ENCODE peak calls at places on chromosomes 11 and 22, in nine cellular contexts. F, K, N, X, E, O, M, I and Y are unnamed samples.

GRCh38 chr11:6225896-6226295 is 8.5 kb downstream of the FHIP1B start:
- DNase-seq in F (no peak), K (no peak), N (no peak), X (no peak), E (no peak), O (no peak), M (no peak), I (no peak), Y (no peak)

GRCh38 chr11:35155677-35156076 is 16.7 kb downstream of the CD44 start:
- DNase-seq in F (no peak), K (no peak), N (no peak), X (no peak), E (no peak), O (no peak), M (no peak), I (no peak), Y (no peak)

GRCh38 chr22:30922151-30922611 is 46.4 kb downstream of the MORC2 start:
- DNase-seq in F (peak), K (peak), N (no peak), X (peak), E (no peak), O (peak), M (no peak), I (no peak), Y (peak)

GRCh38 chr11:16909375-16910035 is 104.7 kb downstream of the PLEKHA7 start:
- DNase-seq in F (no peak), K (no peak), N (no peak), X (no peak), E (no peak), O (no peak), M (no peak), I (no peak), Y (no peak)

GRCh38 chr11:125995313-125995712 is 49.5 kb downstream of the VSIG10L2 start:
- DNase-seq in F (peak), K (no peak), N (no peak), X (no peak), E (no peak), O (no peak), M (no peak), I (no peak), Y (no peak)

GRCh38 chr22:28570697-28571373 is 108.8 kb downstream of the TTC28 start:
- DNase-seq in F (no peak), K (no peak), N (no peak), X (peak), E (no peak), O (peak), M (no peak), I (no peak), Y (no peak)

GRCh38 chr22:39129081-39129480 is 23.4 kb downstream of the CBX7 start:
- DNase-seq in F (no peak), K (no peak), N (no peak), X (no peak), E (no peak), O (no peak), M (no peak), I (no peak), Y (no peak)

GRCh38 chr11:75667831-75668507 is 869 bp downstream of the MAP6 start:
- DNase-seq in F (peak), K (no peak), N (no peak), X (peak), E (peak), O (peak), M (no peak), I (no peak), Y (peak)

GRCh38 chr11:34928268-34928959 is 12.0 kb downstream of the PDHX start:
- DNase-seq in F (no peak), K (no peak), N (no peak), X (no peak), E (no peak), O (no peak), M (no peak), I (no peak), Y (no peak)

GRCh38 chr11:118918686-118919280 is 6.9 kb downstream of the BCL9L start:
- DNase-seq in F (peak), K (no peak), N (no peak), X (peak), E (no peak), O (peak), M (no peak), I (no peak), Y (no peak)

GRCh38 chr22:24495365-24495675 is 188 bp downstream of the UPB1 start:
- DNase-seq in F (no peak), K (no peak), N (no peak), X (no peak), E (no peak), O (no peak), M (no peak), I (no peak), Y (no peak)

GRCh38 chr11:112780351-112781043 is 180.7 kb upstream of the NCAM1 start:
- DNase-seq in F (peak), K (peak), N (peak), X (peak), E (peak), O (peak), M (no peak), I (no peak), Y (no peak)

GRCh38 chr11:100719809-100720221 is 32.7 kb downstream of the ARHGAP42 start:
- DNase-seq in F (peak), K (peak), N (peak), X (peak), E (peak), O (peak), M (peak), I (peak), Y (no peak)

GRCh38 chr22:44782286-44782830 is 30.0 kb downstream of the ARHGAP8 start:
- DNase-seq in F (peak), K (no peak), N (no peak), X (peak), E (no peak), O (peak), M (no peak), I (no peak), Y (no peak)

GRCh38 chr22:37627091-37627490 is 12.4 kb upstream of the SH3BP1 start:
- DNase-seq in F (no peak), K (no peak), N (no peak), X (no peak), E (no peak), O (peak), M (no peak), I (no peak), Y (no peak)

GRCh38 chr11:117376517-117376916 is 48.9 kb downstream of the CEP164 start:
- DNase-seq in F (no peak), K (no peak), N (no peak), X (no peak), E (no peak), O (no peak), M (no peak), I (no peak), Y (no peak)

GRCh38 chr11:69007978-69008381 is 5.1 kb downstream of the MRGPRF start:
- DNase-seq in F (peak), K (peak), N (no peak), X (no peak), E (no peak), O (peak), M (no peak), I (no peak), Y (no peak)

GRCh38 chr11:528166-528814 is 7.1 kb downstream of the HRAS start:
- DNase-seq in F (no peak), K (no peak), N (no peak), X (no peak), E (no peak), O (no peak), M (no peak), I (no peak), Y (peak)

GRCh38 chr22:45045219-45045618 is 35.4 kb upstream of the PHF21B start:
- DNase-seq in F (no peak), K (no peak), N (no peak), X (no peak), E (no peak), O (no peak), M (no peak), I (no peak), Y (no peak)

GRCh38 chr22:44981857-44982256 is 27.9 kb downstream of the PHF21B start:
- DNase-seq in F (no peak), K (no peak), N (no peak), X (no peak), E (no peak), O (no peak), M (no peak), I (no peak), Y (no peak)

GRCh38 chr11:128563942-128564641 is 23.3 kb downstream of the ETS1 start:
- DNase-seq in F (no peak), K (no peak), N (no peak), X (no peak), E (no peak), O (no peak), M (no peak), I (no peak), Y (no peak)

GRCh38 chr11:134254433-134254832 is 1.1 kb downstream of the ACAD8 start:
- DNase-seq in F (no peak), K (no peak), N (no peak), X (no peak), E (no peak), O (no peak), M (no peak), I (no peak), Y (no peak)

GRCh38 chr22:29326481-29326880 is 11.0 kb upstream of the RASL10A start:
- DNase-seq in F (no peak), K (no peak), N (no peak), X (no peak), E (no peak), O (no peak), M (no peak), I (no peak), Y (no peak)

GRCh38 chr11:76280151-76280881 is 74.0 kb upstream of the WNT11 start:
- DNase-seq in F (no peak), K (no peak), N (no peak), X (no peak), E (no peak), O (no peak), M (no peak), I (no peak), Y (no peak)

GRCh38 chr11:125110996-125111340 is 458 bp downstream of the TMEM218 start:
- DNase-seq in F (peak), K (no peak), N (no peak), X (no peak), E (no peak), O (no peak), M (no peak), I (no peak), Y (peak)

GRCh38 chr11:65444314-65445051 is 21.9 kb downstream of the NEAT1 start:
- DNase-seq in F (peak), K (peak), N (no peak), X (peak), E (no peak), O (peak), M (peak), I (no peak), Y (no peak)

GRCh38 chr11:16096336-16096735 is 260.0 kb downstream of the SOX6 start:
- DNase-seq in F (no peak), K (no peak), N (no peak), X (peak), E (peak), O (peak), M (no peak), I (no peak), Y (no peak)

GRCh38 chr11:78961186-78961782 is 386.6 kb upstream of the NARS2 start:
- DNase-seq in F (peak), K (no peak), N (peak), X (peak), E (peak), O (peak), M (no peak), I (peak), Y (peak)

GRCh38 chr22:19319281-19319680 is 27.8 kb upstream of the CLTCL1 start:
- DNase-seq in F (no peak), K (no peak), N (no peak), X (no peak), E (no peak), O (no peak), M (no peak), I (no peak), Y (no peak)
- TF ChIP-seq CTCF in F (no peak), K (no peak), N (no peak), X (no peak), E (no peak), O (no peak), M (no peak), I (no peak), Y (no peak)

DNA sequence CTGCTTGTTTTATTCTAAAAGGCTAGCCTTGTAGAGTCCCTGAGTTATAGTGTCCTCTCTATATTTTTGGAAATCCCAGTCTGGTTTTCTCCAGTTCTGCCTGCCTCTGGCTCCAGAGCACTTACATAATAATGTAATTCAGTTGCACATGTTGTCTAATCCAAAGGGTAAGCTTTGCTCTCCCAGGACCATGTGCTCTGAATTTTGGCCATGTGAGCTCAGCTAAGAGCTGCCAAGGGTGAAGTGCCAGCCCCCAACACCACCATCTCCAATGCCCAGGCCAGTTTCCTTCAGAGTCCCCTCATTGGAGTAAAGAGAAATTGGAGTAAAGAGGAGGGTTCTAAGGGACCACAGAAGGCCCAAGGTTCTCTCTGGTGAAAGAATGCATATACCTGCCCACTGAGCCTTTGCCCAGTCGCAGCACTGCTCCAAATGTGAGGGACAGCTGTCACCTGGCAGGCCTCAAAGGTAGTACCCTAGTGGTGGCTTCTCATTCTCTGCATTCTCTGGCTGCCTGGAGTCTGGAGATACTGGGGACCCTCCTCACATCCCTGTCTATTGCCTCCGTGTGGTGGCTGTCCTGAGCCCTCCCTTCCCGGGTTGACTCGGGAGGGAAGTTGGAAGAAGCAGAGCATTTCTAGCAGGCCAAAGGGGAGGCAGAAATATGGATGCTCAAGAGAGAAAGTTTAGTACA is 4.9 kb downstream of the CRY2 start:
- DNase-seq in F (no peak), K (no peak), N (no peak), X (no peak), E (no peak), O (no peak), M (no peak), I (no peak), Y (no peak)
- TF ChIP-seq CTCF in F (no peak), K (no peak), N (no peak), X (no peak), E (no peak), O (no peak), M (no peak), I (no peak), Y (no peak)

GRCh38 chr11:63901660-63902059 is 15.3 kb downstream of the RCOR2 start:
- DNase-seq in F (peak), K (no peak), N (no peak), X (peak), E (no peak), O (peak), M (no peak), I (no peak), Y (peak)
- TF ChIP-seq CTCF in F (peak), K (peak), N (peak), X (peak), E (no peak), O (peak), M (no peak), I (peak), Y (peak)

DNA sequence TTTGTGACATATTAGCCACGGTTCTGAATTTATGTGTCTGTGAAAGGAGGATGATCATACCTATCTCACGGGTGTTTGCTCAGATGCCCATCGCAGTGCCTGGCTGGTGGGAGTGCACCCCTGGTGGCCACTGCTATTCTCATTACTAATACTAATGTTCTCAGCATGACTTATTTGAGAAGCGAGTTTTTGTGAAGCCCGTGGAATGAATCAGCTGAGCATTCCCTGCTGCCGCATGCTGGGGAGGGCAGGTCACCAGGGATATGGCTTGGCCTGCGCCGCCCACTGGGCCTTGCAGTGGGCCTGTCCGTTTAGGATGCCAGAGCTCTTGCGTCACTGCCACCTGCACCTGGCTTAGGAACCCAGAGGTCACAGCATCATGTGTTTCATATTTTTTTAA is 16.8 kb downstream of the CTTN start:
- DNase-seq in F (peak), K (no peak), N (no peak), X (peak), E (no peak), O (peak), M (no peak), I (no peak), Y (no peak)
- TF ChIP-seq CTCF in F (peak), K (peak), N (no peak), X (peak), E (no peak), O (peak), M (no peak), I (peak), Y (peak)

DNA sequence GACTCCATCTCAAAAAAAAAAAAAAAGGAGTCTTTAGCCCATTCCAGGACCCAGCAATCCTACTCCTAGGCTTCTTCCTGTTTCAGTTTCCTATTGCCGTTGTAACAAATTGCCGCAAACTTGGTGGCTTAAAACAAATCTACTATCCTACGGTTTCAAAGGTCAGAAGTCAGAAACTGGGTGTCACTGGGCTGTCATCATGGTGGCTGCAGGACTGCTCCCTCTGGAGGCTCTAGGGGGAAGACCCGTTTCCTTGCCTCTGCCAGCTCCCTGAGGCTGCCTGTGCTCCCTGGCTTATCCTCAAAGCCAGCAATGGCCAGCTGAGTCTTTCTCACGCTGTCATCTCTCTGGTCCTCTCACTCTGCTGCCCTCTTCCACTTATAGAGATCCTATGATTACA is 8.7 kb upstream of the DAGLA start:
- DNase-seq in F (no peak), K (peak), N (peak), X (no peak), E (no peak), O (no peak), M (no peak), I (no peak), Y (peak)
- TF ChIP-seq CTCF in F (peak), K (peak), N (peak), X (peak), E (no peak), O (peak), M (no peak), I (peak), Y (peak)

DNA sequence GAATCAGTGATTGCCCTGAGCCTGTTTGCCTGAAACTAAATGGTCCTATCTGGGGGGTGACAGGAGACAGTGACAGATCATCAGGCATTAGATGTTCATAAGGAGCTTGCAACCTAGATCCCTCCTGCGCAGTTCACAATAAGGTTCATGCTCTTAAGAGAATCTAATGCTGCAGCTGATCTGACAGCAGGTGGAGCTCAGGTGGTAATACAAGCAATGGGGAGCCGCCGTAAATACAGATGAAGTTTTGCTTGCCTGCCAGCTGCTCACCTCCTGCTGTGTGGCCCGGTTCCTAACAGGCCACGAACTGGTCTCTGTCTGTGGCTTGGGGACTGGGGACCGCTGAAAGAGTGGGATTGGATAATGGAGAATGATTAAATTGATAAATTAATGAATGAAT is 14.0 kb downstream of the NOX4 start:
- DNase-seq in F (no peak), K (no peak), N (no peak), X (no peak), E (no peak), O (no peak), M (no peak), I (peak), Y (peak)
- TF ChIP-seq CTCF in F (no peak), K (no peak), N (no peak), X (no peak), E (no peak), O (no peak), M (no peak), I (no peak), Y (peak)

GRCh38 chr22:35454416-35455054 is 54.6 kb downstream of the MCM5 start:
- DNase-seq in F (no peak), K (no peak), N (no peak), X (no peak), E (no peak), O (no peak), M (no peak), I (no peak), Y (no peak)
- TF ChIP-seq CTCF in F (no peak), K (peak), N (peak), X (no peak), E (no peak), O (peak), M (no peak), I (no peak), Y (no peak)